ENCODE peak calls at places on chromosomes 12 and 14, in seven cellular contexts. X is cardiac fibroblast, A is AG10803, K is K562, M is Calu3, R is lower leg skin, Q is progenitor cell of endocrine pancreas. L is an unnamed sample.
A peak's percentile ranks its signal among the peaks of the same experiment; 100 is the strongest.

GRCh38 chr12:81998761-81999378 is 239.7 kb upstream of the PPFIA2 start:
- DNase-seq in X (peak; percentile 41), A (no peak), K (no peak), M (no peak), R (no peak), Q (no peak), L (no peak)

GRCh38 chr12:57524814-57525614 is 2.4 kb downstream of the MBD6 start:
- DNase-seq in X (no peak), A (no peak), K (peak; percentile 44), M (no peak), R (peak; percentile 85), Q (no peak), L (peak; percentile 18)

GRCh38 chr12:39395866-39396265 is 47.1 kb downstream of the KIF21A start:
- DNase-seq in X (no peak), A (no peak), K (no peak), M (no peak), R (no peak), Q (no peak), L (no peak)

GRCh38 chr14:24843494-24843893 is 206.5 kb downstream of the STXBP6 start:
- DNase-seq in X (no peak), A (no peak), K (no peak), M (no peak), R (no peak), Q (no peak), L (no peak)

GRCh38 chr12:12804432-12804886 is 8.7 kb upstream of the DDX47 start:
- DNase-seq in X (peak; percentile 95), A (peak; percentile 93), K (no peak), M (peak; percentile 66), R (no peak), Q (no peak), L (no peak)

GRCh38 chr14:100294963-100295330 is 11.3 kb downstream of the SLC25A29 start:
- DNase-seq in X (no peak), A (no peak), K (no peak), M (no peak), R (peak; percentile 52), Q (no peak), L (no peak)

GRCh38 chr14:93160353-93160801 is 24.3 kb downstream of the MOAP1 start:
- DNase-seq in X (peak; percentile 25), A (no peak), K (peak; percentile 42), M (peak; percentile 31), R (no peak), Q (no peak), L (no peak)

GRCh38 chr14:24312736-24313507 is 1.6 kb downstream of the LTB4R start:
- DNase-seq in X (peak; percentile 64), A (no peak), K (no peak), M (no peak), R (peak; percentile 88), Q (no peak), L (no peak)

GRCh38 chr14:70239802-70240201 is 51.1 kb upstream of the SLC8A3 start:
- DNase-seq in X (no peak), A (no peak), K (no peak), M (no peak), R (no peak), Q (no peak), L (no peak)

GRCh38 chr12:130162267-130162666 is at the start of gene FZD10:
- DNase-seq in X (no peak), A (peak; percentile 2), K (no peak), M (no peak), R (peak; percentile 92), Q (peak; percentile 35), L (peak; percentile 94)

GRCh38 chr14:54814076-54814475 is 88.5 kb downstream of the GCH1 start:
- DNase-seq in X (no peak), A (no peak), K (peak; percentile 55), M (peak; percentile 21), R (no peak), Q (no peak), L (no peak)

GRCh38 chr12:75744607-75745256 is 233.3 kb upstream of the KRR1 start:
- DNase-seq in X (no peak), A (no peak), K (no peak), M (no peak), R (no peak), Q (no peak), L (no peak)

GRCh38 chr14:101965145-101965531 is 765 bp downstream of the DYNC1H1 start:
- DNase-seq in X (peak; percentile 58), A (peak; percentile 61), K (peak; percentile 11), M (peak; percentile 64), R (peak; percentile 93), Q (peak; percentile 37), L (peak; percentile 52)

GRCh38 chr14:69484444-69485113 is at the start of gene PLEKHD1:
- DNase-seq in X (no peak), A (no peak), K (peak; percentile 57), M (peak; percentile 72), R (no peak), Q (peak; percentile 35), L (peak; percentile 58)

GRCh38 chr12:64794305-64794704 is 30.1 kb upstream of the TBC1D30 start:
- DNase-seq in X (no peak), A (no peak), K (no peak), M (no peak), R (no peak), Q (no peak), L (no peak)
- TF ChIP-seq CTCF in X (no peak), A (no peak), K (no peak), M (no peak), R (no peak), Q (no peak), L (no peak)

GRCh38 chr12:102480401-102480800 is at the start of gene IGF1:
- DNase-seq in X (peak; percentile 65), A (peak; percentile 78), K (no peak), M (no peak), R (no peak), Q (no peak), L (no peak)
- TF ChIP-seq CTCF in X (peak; percentile 9), A (peak; percentile 41), K (peak; percentile 63), M (no peak), R (no peak), Q (no peak), L (no peak)

GRCh38 chr12:93896427-93896826 is 219.3 kb downstream of the CRADD start:
- DNase-seq in X (no peak), A (peak; percentile 53), K (peak; percentile 33), M (no peak), R (no peak), Q (no peak), L (no peak)
- TF ChIP-seq CTCF in X (no peak), A (peak; percentile 38), K (peak; percentile 23), M (no peak), R (no peak), Q (peak; percentile 30), L (no peak)

GRCh38 chr14:77406086-77406485 is 17.2 kb downstream of the NOXRED1 start:
- DNase-seq in X (no peak), A (no peak), K (no peak), M (no peak), R (no peak), Q (no peak), L (no peak)

GRCh38 chr14:77406718-77407117 is 16.6 kb downstream of the NOXRED1 start:
- DNase-seq in X (peak; percentile 15), A (no peak), K (peak; percentile 29), M (no peak), R (no peak), Q (no peak), L (no peak)

GRCh38 chr14:77403798-77404197 is 19.5 kb downstream of the NOXRED1 start:
- DNase-seq in X (no peak), A (no peak), K (no peak), M (no peak), R (no peak), Q (no peak), L (no peak)

GRCh38 chr14:77407158-77407557 is 16.2 kb downstream of the NOXRED1 start:
- DNase-seq in X (peak; percentile 2), A (no peak), K (peak; percentile 23), M (no peak), R (no peak), Q (no peak), L (no peak)

DNA sequence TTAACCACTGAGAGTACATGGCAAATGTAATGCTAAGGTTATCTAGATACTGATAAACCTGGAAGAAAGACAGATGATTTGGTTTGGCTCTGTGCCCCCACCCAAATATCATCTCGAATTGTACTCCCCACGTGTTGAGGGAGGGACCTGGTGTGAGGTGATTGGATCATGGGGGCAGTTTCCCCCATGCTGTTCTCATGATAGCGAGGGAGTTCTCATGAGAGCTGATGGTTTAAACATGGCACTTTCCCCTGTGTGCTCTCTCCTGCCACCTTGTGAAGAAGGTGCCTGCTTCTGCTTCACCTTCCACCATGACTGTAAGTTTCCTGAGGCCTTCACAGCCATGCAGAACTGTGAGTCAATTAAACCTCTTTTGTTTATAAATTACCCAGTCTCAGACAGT is 14.2 kb downstream of the NOXRED1 start:
- DNase-seq in X (peak; percentile 16), A (no peak), K (no peak), M (peak; percentile 6), R (no peak), Q (no peak), L (no peak)
- TF ChIP-seq CTCF in X (peak; percentile 20), A (no peak), K (peak; percentile 45), M (no peak), R (no peak), Q (peak; percentile 40), L (peak; percentile 20)

DNA sequence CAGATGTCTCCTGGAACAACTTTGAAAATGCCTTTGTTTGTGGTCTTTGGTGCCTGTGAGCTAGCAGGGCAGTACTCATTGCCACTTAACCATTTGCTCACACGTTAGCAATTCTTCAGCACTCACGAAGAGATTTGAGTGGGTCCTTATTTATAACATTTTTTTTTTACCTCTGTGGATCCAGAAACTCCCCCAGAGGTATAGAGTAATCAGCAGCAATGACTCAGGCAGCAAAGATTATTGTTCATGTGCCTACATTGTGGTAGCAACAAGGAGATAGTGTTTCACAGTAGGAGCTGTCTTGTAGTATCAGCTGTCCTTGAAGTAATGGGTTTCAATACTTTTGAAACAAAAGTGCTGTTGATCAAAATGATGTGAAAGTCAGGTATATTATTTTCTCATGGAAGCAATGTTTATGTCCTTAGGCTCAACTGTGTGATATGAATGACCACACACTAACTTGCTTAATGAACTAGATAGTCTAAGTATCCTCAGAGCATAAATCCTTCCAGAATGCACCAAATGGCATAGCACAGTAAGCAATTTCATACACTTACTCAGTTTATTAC is 304.1 kb downstream of the EGLN3 start:
- DNase-seq in X (peak; percentile 79), A (peak; percentile 66), K (no peak), M (no peak), R (no peak), Q (no peak), L (no peak)
- TF ChIP-seq CTCF in X (no peak), A (no peak), K (no peak), M (no peak), R (no peak), Q (no peak), L (no peak)

DNA sequence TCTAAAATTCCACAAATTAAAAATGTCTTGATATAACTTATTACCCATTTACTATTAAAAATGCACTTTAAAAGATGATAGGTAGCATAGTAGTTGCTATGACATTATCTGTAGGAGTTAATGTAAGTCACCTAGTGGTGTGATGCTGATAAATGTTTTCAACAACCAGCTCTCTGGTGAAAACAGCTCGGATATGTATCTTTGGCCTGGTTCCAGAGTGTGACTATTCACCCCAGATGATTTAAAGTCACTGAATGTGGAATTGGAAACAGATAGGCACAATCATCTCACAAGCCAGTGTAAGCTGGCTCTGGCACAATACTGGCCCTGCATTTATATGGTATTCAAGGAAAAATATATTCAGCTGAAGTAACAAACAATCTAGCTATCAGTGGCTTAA is 9.2 kb upstream of the CCDC196 start:
- DNase-seq in X (peak; percentile 65), A (peak; percentile 23), K (peak; percentile 8), M (no peak), R (no peak), Q (no peak), L (no peak)
- TF ChIP-seq CTCF in X (no peak), A (no peak), K (no peak), M (no peak), R (no peak), Q (no peak), L (no peak)